ENCODE peak calls at places on chromosome 14, in ten cellular contexts. J is CD4-positive, CD25-positive, alpha-beta regulatory T cell; X is globus pallidus; A is RCC 7860; H is HuH-7.5; K is SW 1271; L is activated gamma-delta T cell treated with Interleukin-2 at 50 U/mL for 16 hours; N is esophagus squamous epithelium; E is BE2C; G is cardiac fibroblast. O is an unnamed sample.

GRCh38 chr14:25090716-25091454 is 40.9 kb upstream of the STXBP6 start:
- DNase-seq in A (peak), J (no peak), L (no peak), H (no peak), K (no peak), X (no peak), E (no peak), G (peak), N (no peak), O (peak)

GRCh38 chr14:21041676-21042433 is at the start of gene RNASE7:
- DNase-seq in E (no peak), K (no peak), A (peak), L (no peak), H (no peak), N (no peak), G (peak), J (no peak), X (no peak), O (no peak)

GRCh38 chr14:29926701-29927595 is 699 bp downstream of the PRKD1 start:
- DNase-seq in L (no peak), X (peak), N (no peak), J (no peak), H (peak), A (no peak), K (no peak), G (peak), E (peak), O (no peak)

GRCh38 chr14:24310666-24311604 is at the start of gene LTB4R:
- DNase-seq in E (no peak), A (no peak), J (peak), K (no peak), L (peak), X (peak), G (peak), N (no peak), H (no peak), O (no peak)

GRCh38 chr14:23494223-23494622 is 24.7 kb downstream of the NGDN start:
- DNase-seq in E (peak), L (no peak), A (no peak), G (no peak), N (no peak), X (no peak), K (no peak), H (no peak), J (no peak), O (no peak)

GRCh38 chr14:39998854-39999253 is 566.6 kb upstream of the FBXO33 start:
- DNase-seq in E (no peak), H (no peak), N (no peak), G (no peak), K (no peak), X (no peak), L (no peak), A (no peak), J (no peak), O (no peak)

GRCh38 chr14:33352821-33353220 is 414.1 kb downstream of the NPAS3 start:
- DNase-seq in G (no peak), H (no peak), A (no peak), J (no peak), N (no peak), X (no peak), L (no peak), E (no peak), K (no peak), O (no peak)

GRCh38 chr14:89504602-89505320 is 87.7 kb upstream of the FOXN3 start:
- DNase-seq in L (no peak), N (no peak), A (peak), K (no peak), G (peak), J (peak), H (no peak), X (no peak), E (no peak), O (no peak)

GRCh38 chr14:89690139-89690538 is 264.4 kb downstream of the EFCAB11 start:
- DNase-seq in A (no peak), G (no peak), E (no peak), X (no peak), K (no peak), N (no peak), H (no peak), L (no peak), J (no peak), O (no peak)

GRCh38 chr14:49623941-49624806 is 3.6 kb downstream of the MGAT2 start:
- DNase-seq in E (no peak), K (no peak), A (no peak), X (no peak), N (no peak), L (no peak), G (peak), H (no peak), J (no peak), O (no peak)

GRCh38 chr14:52325126-52325525 is 11.0 kb downstream of the PTGER2 start:
- DNase-seq in L (peak), J (peak), A (peak), G (no peak), K (no peak), H (no peak), X (no peak), N (no peak), E (no peak), O (peak)

GRCh38 chr14:85583311-85583710 is 53.4 kb downstream of the FLRT2 start:
- DNase-seq in J (no peak), E (no peak), G (no peak), N (no peak), K (no peak), L (no peak), H (no peak), X (no peak), A (no peak), O (no peak)

GRCh38 chr14:88515499-88516221 is 39.1 kb downstream of the PTPN21 start:
- DNase-seq in H (no peak), E (no peak), L (no peak), K (no peak), X (no peak), N (no peak), A (no peak), G (no peak), J (no peak), O (no peak)

GRCh38 chr14:105855246-105855892 is 329.0 kb downstream of the TMEM121 start:
- DNase-seq in A (no peak), E (peak), N (no peak), K (no peak), G (no peak), X (no peak), J (no peak), L (no peak), H (no peak), O (no peak)

GRCh38 chr14:95255013-95255412 is 64.7 kb downstream of the CLMN start:
- DNase-seq in A (no peak), H (no peak), L (no peak), X (no peak), E (no peak), J (no peak), N (no peak), K (no peak), G (no peak), O (no peak)

GRCh38 chr14:48568252-48568651 is 892.8 kb upstream of the MDGA2 start:
- DNase-seq in L (no peak), K (no peak), G (no peak), N (no peak), A (no peak), E (no peak), X (no peak), J (no peak), H (no peak), O (no peak)

GRCh38 chr14:65361920-65362319 is 50.6 kb upstream of the FUT8 start:
- DNase-seq in K (no peak), J (no peak), G (peak), N (no peak), H (no peak), E (no peak), A (no peak), L (no peak), X (peak), O (no peak)

GRCh38 chr14:98754343-98755025 is 517.5 kb downstream of the BCL11B start:
- DNase-seq in H (no peak), E (no peak), G (peak), L (no peak), X (no peak), A (no peak), J (no peak), K (no peak), N (no peak), O (no peak)

O was measured in epithelial cell of proximal tubule.